ENCODE peak calls at places on chromosomes 11 and 22, in nine cellular contexts. One of them, this sample, is unnamed.

GRCh38 chr11:9755561-9755960 is 91.7 kb downstream of the SWAP70 start:
- DNase-seq in fibroblast of lung: peak; percentile 40
- DNase-seq in psoas muscle: no peak
- DNase-seq in heart left ventricle: no peak
- DNase-seq in pancreas: no peak
- DNase-seq in ovary: no peak
- DNase-seq in tibial artery: no peak
- DNase-seq in upper lobe of right lung: no peak
- DNase-seq in lower lobe of right lung: no peak
- DNase-seq in this sample: no peak

GRCh38 chr11:121112498-121113455 is 11.7 kb downstream of the TECTA start:
- DNase-seq in ovary: peak; percentile 61
- DNase-seq in tibial artery: peak; percentile 70
- DNase-seq in pancreas: peak; percentile 37
- DNase-seq in heart left ventricle: peak; percentile 76
- DNase-seq in psoas muscle: peak; percentile 51
- DNase-seq in lower lobe of right lung: peak; percentile 69
- DNase-seq in fibroblast of lung: peak; percentile 77
- DNase-seq in upper lobe of right lung: peak; percentile 75
- DNase-seq in this sample: peak; percentile 87

GRCh38 chr11:112357488-112357887 is 96.8 kb upstream of the PLET1 start:
- DNase-seq in pancreas: no peak
- DNase-seq in tibial artery: no peak
- DNase-seq in ovary: no peak
- DNase-seq in fibroblast of lung: no peak
- DNase-seq in psoas muscle: no peak
- DNase-seq in heart left ventricle: no peak
- DNase-seq in upper lobe of right lung: no peak
- DNase-seq in lower lobe of right lung: no peak
- DNase-seq in this sample: no peak

GRCh38 chr22:37455896-37456295 is 28.6 kb upstream of the ELFN2 start:
- DNase-seq in upper lobe of right lung: no peak
- DNase-seq in psoas muscle: no peak
- DNase-seq in pancreas: no peak
- DNase-seq in ovary: no peak
- DNase-seq in tibial artery: no peak
- DNase-seq in heart left ventricle: no peak
- DNase-seq in lower lobe of right lung: no peak
- DNase-seq in fibroblast of lung: peak; percentile 25
- DNase-seq in this sample: no peak

GRCh38 chr22:46010177-46010867 is 33.4 kb upstream of the WNT7B start:
- DNase-seq in heart left ventricle: peak; percentile 18
- DNase-seq in psoas muscle: peak; percentile 17
- DNase-seq in fibroblast of lung: no peak
- DNase-seq in pancreas: peak; percentile 29
- DNase-seq in lower lobe of right lung: peak; percentile 41
- DNase-seq in tibial artery: peak; percentile 63
- DNase-seq in ovary: no peak
- DNase-seq in upper lobe of right lung: peak; percentile 57
- DNase-seq in this sample: no peak

GRCh38 chr11:102390667-102391449 is 43.8 kb downstream of the BIRC2 start:
- DNase-seq in lower lobe of right lung: peak; percentile 73
- DNase-seq in upper lobe of right lung: no peak
- DNase-seq in heart left ventricle: peak; percentile 67
- DNase-seq in pancreas: peak; percentile 67
- DNase-seq in tibial artery: peak; percentile 78
- DNase-seq in fibroblast of lung: peak; percentile 72
- DNase-seq in ovary: no peak
- DNase-seq in psoas muscle: peak; percentile 50
- DNase-seq in this sample: no peak

GRCh38 chr11:64656797-64657196 is 65.8 kb downstream of the SLC22A12 start:
- DNase-seq in lower lobe of right lung: no peak
- DNase-seq in psoas muscle: no peak
- DNase-seq in fibroblast of lung: no peak
- DNase-seq in upper lobe of right lung: no peak
- DNase-seq in tibial artery: no peak
- DNase-seq in pancreas: no peak
- DNase-seq in ovary: no peak
- DNase-seq in heart left ventricle: no peak
- DNase-seq in this sample: no peak

GRCh38 chr22:48587236-48587865 is 1240.3 kb downstream of the BRD1 start:
- DNase-seq in ovary: no peak
- DNase-seq in upper lobe of right lung: no peak
- DNase-seq in tibial artery: no peak
- DNase-seq in fibroblast of lung: no peak
- DNase-seq in psoas muscle: no peak
- DNase-seq in pancreas: no peak
- DNase-seq in lower lobe of right lung: peak; percentile 30
- DNase-seq in heart left ventricle: no peak
- DNase-seq in this sample: no peak

GRCh38 chr22:45966320-45966891 is 10.6 kb downstream of the WNT7B start:
- DNase-seq in tibial artery: no peak
- DNase-seq in lower lobe of right lung: no peak
- DNase-seq in upper lobe of right lung: no peak
- DNase-seq in psoas muscle: no peak
- DNase-seq in fibroblast of lung: no peak
- DNase-seq in pancreas: peak; percentile 57
- DNase-seq in heart left ventricle: no peak
- DNase-seq in ovary: no peak
- DNase-seq in this sample: no peak

GRCh38 chr11:64176751-64177150 is 9.2 kb upstream of the STIP1 start:
- DNase-seq in upper lobe of right lung: no peak
- DNase-seq in tibial artery: no peak
- DNase-seq in ovary: no peak
- DNase-seq in pancreas: no peak
- DNase-seq in heart left ventricle: no peak
- DNase-seq in lower lobe of right lung: no peak
- DNase-seq in psoas muscle: no peak
- DNase-seq in fibroblast of lung: no peak
- DNase-seq in this sample: no peak

GRCh38 chr11:76654310-76654851 is 16.2 kb downstream of the LRRC32 start:
- DNase-seq in heart left ventricle: peak; percentile 87
- DNase-seq in upper lobe of right lung: no peak
- DNase-seq in ovary: peak; percentile 75
- DNase-seq in psoas muscle: no peak
- DNase-seq in pancreas: no peak
- DNase-seq in fibroblast of lung: peak; percentile 99
- DNase-seq in tibial artery: peak; percentile 94
- DNase-seq in lower lobe of right lung: no peak
- DNase-seq in this sample: peak; percentile 73
- H3K27ac ChIP-seq in heart left ventricle: peak overlapping the region; percentile 45
- H3K27ac ChIP-seq in upper lobe of right lung: peak overlapping the region; percentile 55
- H3K27ac ChIP-seq in ovary: peak overlapping the region; percentile 60
- H3K27ac ChIP-seq in psoas muscle: peak overlapping the region; percentile 65
- H3K27ac ChIP-seq in pancreas: no peak overlapping the region
- H3K27ac ChIP-seq in fibroblast of lung: peak overlapping the region; percentile 76
- H3K27ac ChIP-seq in tibial artery: peak overlapping the region; percentile 91
- H3K27ac ChIP-seq in lower lobe of right lung: peak overlapping the region; percentile 64
- H3K27ac ChIP-seq in this sample: peak overlapping the region; percentile 69

DNA sequence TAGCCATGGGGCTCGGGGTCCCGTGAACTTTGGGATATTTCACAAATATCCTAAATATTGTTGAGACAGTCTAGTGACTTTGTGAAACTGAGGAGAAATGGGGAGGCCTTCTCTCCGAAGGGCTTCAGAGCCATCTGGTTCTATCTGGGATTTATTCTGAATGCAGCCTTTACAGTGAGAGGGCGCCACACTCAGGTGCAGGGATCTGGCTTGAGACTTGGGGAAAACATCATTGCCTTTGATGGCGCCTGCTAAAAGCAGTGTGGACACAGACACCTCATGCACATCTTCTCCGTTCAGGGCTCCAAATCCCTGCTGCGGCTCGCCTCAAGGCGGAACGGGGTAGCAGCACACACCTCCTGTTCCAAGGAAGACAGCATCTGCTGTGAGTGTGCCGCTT is 37.2 kb upstream of the OLFML1 start:
- DNase-seq in pancreas: no peak
- DNase-seq in tibial artery: no peak
- DNase-seq in heart left ventricle: no peak
- DNase-seq in psoas muscle: no peak
- DNase-seq in upper lobe of right lung: no peak
- DNase-seq in lower lobe of right lung: no peak
- DNase-seq in ovary: no peak
- DNase-seq in fibroblast of lung: no peak
- DNase-seq in this sample: no peak
- TF ChIP-seq CTCF in pancreas: no peak
- TF ChIP-seq CTCF in tibial artery: no peak
- TF ChIP-seq CTCF in heart left ventricle: no peak
- TF ChIP-seq CTCF in psoas muscle: no peak
- TF ChIP-seq CTCF in upper lobe of right lung: no peak
- TF ChIP-seq CTCF in lower lobe of right lung: no peak
- TF ChIP-seq CTCF in ovary: no peak
- TF ChIP-seq CTCF in fibroblast of lung: no peak
- TF ChIP-seq CTCF in this sample: no peak

GRCh38 chr22:17586831-17587440 is 23.6 kb downstream of the SLC25A18 start:
- DNase-seq in heart left ventricle: no peak
- DNase-seq in lower lobe of right lung: no peak
- DNase-seq in psoas muscle: no peak
- DNase-seq in fibroblast of lung: no peak
- DNase-seq in tibial artery: peak; percentile 58
- DNase-seq in ovary: no peak
- DNase-seq in upper lobe of right lung: peak; percentile 61
- DNase-seq in pancreas: no peak
- DNase-seq in this sample: no peak
- H3K27ac ChIP-seq in heart left ventricle: no peak overlapping the region
- H3K27ac ChIP-seq in lower lobe of right lung: no peak overlapping the region
- H3K27ac ChIP-seq in psoas muscle: no peak overlapping the region
- H3K27ac ChIP-seq in fibroblast of lung: no peak overlapping the region
- H3K27ac ChIP-seq in tibial artery: no peak overlapping the region
- H3K27ac ChIP-seq in ovary: no peak overlapping the region
- H3K27ac ChIP-seq in upper lobe of right lung: no peak overlapping the region
- H3K27ac ChIP-seq in pancreas: no peak overlapping the region
- H3K27ac ChIP-seq in this sample: no peak overlapping the region

GRCh38 chr11:68870470-68870869 is 28.8 kb upstream of the CPT1A start:
- DNase-seq in tibial artery: no peak
- DNase-seq in fibroblast of lung: peak; percentile 15
- DNase-seq in ovary: no peak
- DNase-seq in upper lobe of right lung: peak; percentile 40
- DNase-seq in lower lobe of right lung: no peak
- DNase-seq in psoas muscle: no peak
- DNase-seq in heart left ventricle: no peak
- DNase-seq in pancreas: no peak
- DNase-seq in this sample: no peak
- TF ChIP-seq CTCF in tibial artery: no peak
- TF ChIP-seq CTCF in fibroblast of lung: peak; percentile 11
- TF ChIP-seq CTCF in ovary: no peak
- TF ChIP-seq CTCF in upper lobe of right lung: peak; percentile 10
- TF ChIP-seq CTCF in lower lobe of right lung: no peak
- TF ChIP-seq CTCF in psoas muscle: no peak
- TF ChIP-seq CTCF in heart left ventricle: no peak
- TF ChIP-seq CTCF in pancreas: no peak
- TF ChIP-seq CTCF in this sample: no peak

GRCh38 chr11:72735495-72736027 is 16.6 kb downstream of the ARAP1 start:
- DNase-seq in ovary: no peak
- DNase-seq in psoas muscle: no peak
- DNase-seq in heart left ventricle: peak; percentile 79
- DNase-seq in fibroblast of lung: peak; percentile 47
- DNase-seq in tibial artery: no peak
- DNase-seq in pancreas: no peak
- DNase-seq in upper lobe of right lung: no peak
- DNase-seq in lower lobe of right lung: no peak
- DNase-seq in this sample: no peak

GRCh38 chr11:72737341-72737740 is 14.9 kb downstream of the ARAP1 start:
- DNase-seq in heart left ventricle: no peak
- DNase-seq in pancreas: no peak
- DNase-seq in upper lobe of right lung: no peak
- DNase-seq in fibroblast of lung: no peak
- DNase-seq in ovary: no peak
- DNase-seq in tibial artery: no peak
- DNase-seq in lower lobe of right lung: no peak
- DNase-seq in psoas muscle: no peak
- DNase-seq in this sample: no peak

GRCh38 chr11:72738199-72739141 is 13.7 kb downstream of the ARAP1 start:
- DNase-seq in pancreas: peak; percentile 10
- DNase-seq in fibroblast of lung: peak; percentile 59
- DNase-seq in lower lobe of right lung: peak; percentile 88
- DNase-seq in upper lobe of right lung: peak; percentile 89
- DNase-seq in psoas muscle: peak; percentile 52
- DNase-seq in heart left ventricle: peak; percentile 67
- DNase-seq in tibial artery: no peak
- DNase-seq in ovary: no peak
- DNase-seq in this sample: peak; percentile 79

GRCh38 chr11:72739240-72740059 is 12.8 kb downstream of the ARAP1 start:
- DNase-seq in heart left ventricle: no peak
- DNase-seq in psoas muscle: no peak
- DNase-seq in ovary: no peak
- DNase-seq in pancreas: peak; percentile 7
- DNase-seq in upper lobe of right lung: no peak
- DNase-seq in lower lobe of right lung: no peak
- DNase-seq in fibroblast of lung: no peak
- DNase-seq in tibial artery: no peak
- DNase-seq in this sample: no peak

GRCh38 chr11:72736452-72737069 is 15.6 kb downstream of the ARAP1 start:
- DNase-seq in psoas muscle: peak; percentile 48
- DNase-seq in lower lobe of right lung: peak; percentile 86
- DNase-seq in fibroblast of lung: peak; percentile 39
- DNase-seq in pancreas: peak; percentile 11
- DNase-seq in tibial artery: no peak
- DNase-seq in heart left ventricle: peak; percentile 77
- DNase-seq in ovary: no peak
- DNase-seq in upper lobe of right lung: peak; percentile 88
- DNase-seq in this sample: no peak
- H3K27ac ChIP-seq in psoas muscle: peak overlapping the region; percentile 61
- H3K27ac ChIP-seq in lower lobe of right lung: peak overlapping the region; percentile 86
- H3K27ac ChIP-seq in fibroblast of lung: peak overlapping the region; percentile 75
- H3K27ac ChIP-seq in pancreas: peak overlapping the region; percentile 48
- H3K27ac ChIP-seq in tibial artery: no peak overlapping the region
- H3K27ac ChIP-seq in heart left ventricle: peak overlapping the region; percentile 74
- H3K27ac ChIP-seq in ovary: no peak overlapping the region
- H3K27ac ChIP-seq in upper lobe of right lung: peak overlapping the region; percentile 85
- H3K27ac ChIP-seq in this sample: peak overlapping the region; percentile 68

DNA sequence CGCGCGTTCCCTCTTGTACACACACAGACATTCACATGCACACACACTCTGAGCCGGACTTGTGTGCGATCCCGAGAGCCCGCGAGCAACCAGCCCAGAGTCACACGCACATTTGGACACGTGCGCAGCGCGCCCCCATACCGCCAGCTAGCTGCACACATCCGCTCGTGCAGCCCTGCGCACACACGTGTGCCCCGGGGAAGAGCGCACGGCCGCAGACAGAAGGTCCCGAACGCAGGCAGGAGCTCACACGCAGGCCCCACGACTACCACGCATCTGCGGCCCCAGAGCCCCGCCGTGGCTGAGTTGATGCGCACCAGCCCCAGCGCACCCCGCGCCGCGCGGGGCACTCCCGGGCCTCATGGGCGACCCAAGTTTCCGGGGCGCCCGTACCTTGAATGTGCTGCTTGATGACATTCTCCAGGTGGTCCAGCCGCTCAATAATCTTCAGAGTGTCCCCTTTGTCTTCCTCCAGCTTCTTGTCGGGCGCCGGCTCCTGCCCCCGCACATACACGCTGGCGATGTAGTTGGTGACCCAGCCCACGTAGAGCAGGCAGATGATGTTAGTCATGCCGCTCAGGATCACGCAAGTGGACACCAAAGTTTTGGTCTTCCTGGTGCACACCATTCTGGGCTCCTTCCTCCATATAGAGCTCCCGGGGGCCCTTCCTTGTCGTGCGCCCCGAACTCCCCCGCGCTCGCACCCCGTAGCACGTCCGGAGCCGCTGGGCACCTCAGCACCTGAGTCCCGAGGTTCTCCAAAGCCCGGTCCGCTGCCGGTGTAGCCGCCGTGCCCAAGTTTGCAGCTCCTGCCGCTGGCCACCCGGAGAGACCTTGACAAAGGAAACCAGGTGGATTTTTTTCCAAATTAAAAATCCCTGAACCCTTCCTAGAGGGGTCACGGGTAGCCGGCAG is 582 bp downstream of the GALNT18 start:
- DNase-seq in ovary: peak; percentile 22
- DNase-seq in upper lobe of right lung: peak; percentile 75
- DNase-seq in tibial artery: peak; percentile 80
- DNase-seq in fibroblast of lung: peak; percentile 35
- DNase-seq in lower lobe of right lung: peak; percentile 55
- DNase-seq in heart left ventricle: peak; percentile 62
- DNase-seq in psoas muscle: peak; percentile 37
- DNase-seq in pancreas: peak; percentile 34
- DNase-seq in this sample: no peak
- TF ChIP-seq CTCF in ovary: no peak
- TF ChIP-seq CTCF in upper lobe of right lung: no peak
- TF ChIP-seq CTCF in tibial artery: peak; percentile 15
- TF ChIP-seq CTCF in fibroblast of lung: peak; percentile 23
- TF ChIP-seq CTCF in lower lobe of right lung: no peak
- TF ChIP-seq CTCF in heart left ventricle: no peak
- TF ChIP-seq CTCF in psoas muscle: no peak
- TF ChIP-seq CTCF in pancreas: no peak
- TF ChIP-seq CTCF in this sample: peak; percentile 47